ENCODE peak calls at places on chromosomes 5 and 9, in five cellular contexts. S, F, I, M and D are unnamed samples.
A peak's percentile ranks its signal among the peaks of the same experiment; 100 is the strongest.

GRCh38 chr9:93112864-93113389 is 16.9 kb downstream of the CARD19 start:
- DNase-seq in F (no peak), S (no peak), M (peak; percentile 36), I (no peak), D (no peak)

GRCh38 chr5:141649056-141649688 is 2.0 kb downstream of the FCHSD1 start:
- DNase-seq in I (no peak), F (no peak), M (no peak), S (no peak), D (no peak)

GRCh38 chr9:38243993-38244392 is 148.5 kb upstream of the ALDH1B1 start:
- DNase-seq in F (no peak), I (no peak), M (no peak), S (no peak), D (no peak)

GRCh38 chr5:102295534-102296228 is 403 bp downstream of the SLCO4C1 start:
- DNase-seq in F (no peak), S (peak; percentile 48), M (peak; percentile 57), I (no peak), D (no peak)

GRCh38 chr5:78903936-78904335 is 81.2 kb downstream of the ARSB start:
- DNase-seq in F (no peak), M (no peak), S (no peak), I (no peak), D (no peak)

GRCh38 chr5:147515269-147515668 is 5.4 kb upstream of the DPYSL3 start:
- DNase-seq in I (no peak), S (no peak), M (no peak), F (no peak), D (no peak)

GRCh38 chr9:133004091-133005072 is 25.9 kb downstream of the GFI1B start:
- DNase-seq in S (no peak), F (no peak), I (no peak), M (peak; percentile 49), D (no peak)

GRCh38 chr9:121675969-121676822 is 24.8 kb downstream of the DAB2IP start:
- DNase-seq in S (peak; percentile 57), M (peak; percentile 39), F (no peak), I (peak; percentile 47), D (peak; percentile 57)

GRCh38 chr9:36213387-36213786 is 22.7 kb downstream of the CLTA start:
- DNase-seq in M (no peak), S (no peak), F (no peak), I (no peak), D (no peak)

GRCh38 chr5:110040178-110040577 is 350.5 kb downstream of the MAN2A1 start:
- DNase-seq in S (no peak), I (no peak), M (no peak), F (no peak), D (no peak)

GRCh38 chr5:65556718-65557117 is 6.2 kb downstream of the CENPK start:
- DNase-seq in S (no peak), F (no peak), I (no peak), M (no peak), D (no peak)

GRCh38 chr9:130186839-130187522 is 14.8 kb downstream of the NCS1 start:
- DNase-seq in S (peak; percentile 87), M (peak; percentile 58), F (no peak), I (peak; percentile 56), D (no peak)

GRCh38 chr9:38227656-38228055 is 158.6 kb upstream of the SHB start:
- DNase-seq in S (peak; percentile 12), I (no peak), F (no peak), M (no peak), D (no peak)

DNA sequence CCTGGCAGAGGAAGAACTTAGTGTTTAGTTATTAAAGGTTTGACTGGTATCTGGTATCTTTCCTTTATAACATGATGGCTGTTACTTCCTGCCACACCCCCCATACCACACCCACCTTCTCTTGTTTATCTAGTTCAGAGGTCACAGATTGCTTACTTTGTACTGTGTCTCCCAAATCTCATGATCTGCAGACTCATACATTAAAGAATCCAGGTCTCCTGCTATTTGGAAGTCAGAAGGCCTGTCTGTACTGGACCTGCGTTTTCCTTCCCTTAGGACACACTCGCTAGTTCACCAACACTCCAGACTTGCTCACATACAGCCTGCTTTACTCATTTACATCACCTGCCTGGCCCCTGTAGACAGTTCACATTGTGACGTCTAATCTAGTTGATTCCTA is 39.3 kb downstream of the NUDT12 start:
- DNase-seq in F (no peak), S (peak; percentile 66), I (no peak), M (no peak), D (no peak)
- H3K27ac ChIP-seq in F (no peak overlapping the region), S (peak overlapping the region; percentile 92), I (no peak overlapping the region), M (no peak overlapping the region), D (no peak overlapping the region)

DNA sequence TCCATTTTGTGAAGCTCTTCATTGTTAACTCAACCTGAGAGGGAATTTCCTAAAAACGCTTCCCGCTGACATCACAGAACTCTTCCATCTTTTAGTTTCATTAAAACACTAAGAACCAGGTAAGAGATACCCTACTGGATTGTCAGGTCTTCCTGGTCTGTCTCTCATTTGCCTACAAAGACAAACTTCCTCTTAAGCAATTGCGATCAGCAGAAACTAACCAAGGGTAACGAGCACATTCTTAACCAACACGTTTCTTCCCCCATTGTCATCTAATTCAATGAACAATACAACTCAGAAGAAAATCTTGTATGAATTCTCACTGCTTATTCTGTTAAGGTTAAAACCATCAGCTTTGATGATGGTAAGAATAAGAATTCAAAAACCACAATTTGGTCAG is 6.6 kb downstream of the FBXW11 start:
- DNase-seq in S (no peak), I (no peak), M (no peak), F (no peak), D (no peak)
- H3K4me3 ChIP-seq in S (no peak overlapping the region), I (no peak overlapping the region), M (no peak overlapping the region), F (no peak overlapping the region), D (no peak overlapping the region)

DNA sequence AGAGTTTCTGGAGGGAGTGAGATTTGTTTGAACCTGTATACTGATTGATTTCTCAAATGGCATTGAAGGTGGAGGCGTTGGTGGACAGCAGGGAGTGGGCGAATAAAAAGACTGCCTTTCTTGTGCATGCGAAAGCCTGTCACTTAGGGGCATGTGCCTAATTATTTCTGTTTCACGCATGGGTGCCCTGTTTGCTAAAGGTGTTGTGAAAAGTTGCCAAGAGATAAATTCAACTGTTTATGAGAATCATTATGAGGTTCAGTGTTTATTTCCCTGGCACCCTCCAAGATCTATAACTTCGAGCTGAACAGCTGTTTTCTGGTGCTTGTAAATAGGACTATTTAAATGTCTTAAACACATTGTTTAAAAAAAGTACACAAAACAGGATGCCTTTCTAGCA is 67.4 kb upstream of the DMRTA1 start:
- DNase-seq in I (no peak), F (no peak), M (no peak), S (no peak), D (no peak)
- H3K4me1 ChIP-seq in I (no peaks in the 10 kb centered on the region), F (no peaks in the 10 kb centered on the region), M (no peaks in the 10 kb centered on the region), S (no peaks in the 10 kb centered on the region), D (no peaks in the 10 kb centered on the region)

DNA sequence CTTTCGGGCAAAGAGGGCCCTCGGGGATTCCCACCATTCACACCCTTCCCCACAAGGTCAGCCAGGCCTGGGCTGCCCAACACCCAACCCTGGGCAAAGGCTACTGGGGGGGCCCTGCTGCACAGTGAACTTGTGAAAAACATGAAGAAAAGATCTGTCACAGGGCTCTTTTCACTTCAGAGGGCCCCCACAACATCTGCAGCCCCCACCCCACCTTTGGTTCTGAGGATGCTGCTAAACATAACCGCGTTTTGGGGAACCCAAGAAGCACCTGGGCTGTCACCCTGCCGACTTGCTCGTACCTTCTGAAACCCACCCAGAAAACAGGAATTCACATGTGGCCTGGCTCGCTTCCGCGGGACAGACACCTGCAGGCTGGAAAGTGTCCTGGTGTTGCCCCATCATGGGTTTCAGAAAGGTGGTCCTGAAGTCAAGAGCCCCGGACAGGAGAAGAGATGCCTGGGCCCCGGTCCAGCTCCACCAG is 29.3 kb downstream of the B4GALT1 start:
- DNase-seq in I (no peak), M (no peak), S (no peak), F (no peak), D (peak; percentile 13)
- H3K27ac ChIP-seq in I (no peak overlapping the region), M (peak overlapping the region; percentile 46), S (no peak overlapping the region), F (no peak overlapping the region), D (no peak overlapping the region)

GRCh38 chr5:80958611-80959010 is 1.6 kb upstream of the RASGRF2 start:
- DNase-seq in F (no peak), S (no peak), M (no peak), I (no peak), D (no peak)

GRCh38 chr5:80957031-80957761 is 3.0 kb upstream of the RASGRF2 start:
- DNase-seq in I (no peak), S (no peak), M (no peak), F (no peak), D (no peak)

GRCh38 chr5:80959768-80960442 is at the start of gene RASGRF2:
- DNase-seq in F (peak; percentile 57), M (no peak), I (peak; percentile 26), S (peak; percentile 74), D (no peak)

GRCh38 chr5:80960531-80961375 is 590 bp downstream of the RASGRF2 start:
- DNase-seq in S (peak; percentile 44), I (no peak), M (peak; percentile 47), F (peak; percentile 57), D (peak; percentile 22)

DNA sequence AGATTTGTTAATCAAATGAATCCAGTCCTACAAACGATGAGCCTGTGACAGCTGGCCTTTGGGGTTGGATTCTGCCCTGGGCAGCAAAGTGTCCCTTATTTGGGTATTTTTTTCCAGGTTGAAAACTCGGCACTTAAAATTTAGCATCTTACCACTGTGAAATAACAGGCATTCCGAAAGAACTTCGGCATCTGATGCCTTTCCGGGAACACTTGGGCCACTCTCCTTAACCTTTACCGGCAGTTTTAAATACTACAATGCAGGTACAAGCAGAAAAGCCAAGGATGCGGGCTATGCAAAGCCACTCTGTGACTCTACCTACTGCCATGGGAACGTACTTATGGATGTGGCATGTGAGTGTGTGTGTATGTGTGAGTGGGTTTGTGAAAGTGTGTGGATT is 1.0 kb upstream of the RASGRF2 start:
- DNase-seq in I (no peak), M (no peak), F (no peak), S (no peak), D (no peak)
- H3K4me3 ChIP-seq in I (no peak overlapping the region), M (no peak overlapping the region), F (no peak overlapping the region), S (no peak overlapping the region), D (no peak overlapping the region)

GRCh38 chr5:139692605-139693340 is 44.6 kb downstream of the CXXC5 start:
- DNase-seq in F (no peak), I (no peak), S (no peak), M (no peak), D (no peak)
- H3K4me1 ChIP-seq in F (peaks cover 8% of the 10 kb centered on the region), I (peaks cover 42% of the 10 kb centered on the region), S (peaks cover 50% of the 10 kb centered on the region), M (peaks cover 30% of the 10 kb centered on the region), D (peaks cover 28% of the 10 kb centered on the region)

DNA sequence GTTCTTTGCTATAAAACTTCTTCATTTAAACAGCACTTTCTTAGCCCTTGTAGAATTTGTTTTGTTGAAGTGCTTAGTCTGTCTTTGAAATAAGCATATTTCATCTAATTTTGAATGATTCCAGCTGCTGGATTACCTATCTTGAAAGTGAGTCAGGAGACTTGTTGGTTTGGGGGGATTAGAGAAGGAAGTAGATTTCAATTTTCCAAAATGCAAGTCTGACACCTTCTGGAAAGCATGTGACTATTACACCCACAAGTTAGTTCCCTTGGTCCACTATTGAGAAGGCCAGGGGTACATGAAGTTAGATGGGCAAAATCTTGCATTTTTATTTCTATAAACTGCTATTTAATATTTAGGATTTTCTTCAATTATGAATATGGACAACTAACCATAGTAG is 96.4 kb upstream of the RANBP3L start:
- DNase-seq in M (no peak), I (no peak), S (peak; percentile 45), F (no peak), D (no peak)
- H3K27ac ChIP-seq in M (no peak overlapping the region), I (no peak overlapping the region), S (peak overlapping the region; percentile 0), F (no peak overlapping the region), D (no peak overlapping the region)

GRCh38 chr5:123455640-123456039 is 32.4 kb upstream of the CEP120 start:
- DNase-seq in F (no peak), S (no peak), M (no peak), I (no peak), D (no peak)
- H3K4me3 ChIP-seq in F (no peak overlapping the region), S (no peak overlapping the region), M (no peak overlapping the region), I (no peak overlapping the region), D (no peak overlapping the region)